ENCODE peak calls at places on chromosomes 13 and 19, in six cellular contexts. S is uterus, Y is heart left ventricle, Q is K562, D is ovary, P is IMR-90. B is an unnamed sample. For H3K4me1 and H3K36me3, the result is how much of the 10 kb centered on the place peaks cover.

GRCh38 chr19:33705090-33705847 is 83.5 kb downstream of the CHST8 start:
- DNase-seq in S (no peak), Y (no peak), Q (no peak), D (no peak), P (no peak), B (no peak)

GRCh38 chr13:35964764-35965163 is 166.4 kb downstream of the DCLK1 start:
- DNase-seq in S (no peak), Y (no peak), Q (no peak), D (no peak), P (peak), B (no peak)

GRCh38 chr13:111659236-111659635 is 338.8 kb downstream of the TEX29 start:
- DNase-seq in S (no peak), Y (no peak), Q (no peak), D (no peak), P (no peak), B (peak)

GRCh38 chr19:17830567-17831418 is 9.5 kb upstream of the INSL3 start:
- DNase-seq in S (peak), Y (peak), Q (peak), D (peak), P (peak), B (no peak)

GRCh38 chr19:48556163-48556562 is 4.2 kb downstream of the SULT2B1 start:
- DNase-seq in S (no peak), Y (no peak), Q (peak), D (no peak), P (peak), B (no peak)

GRCh38 chr19:10838377-10838776 is 2.4 kb upstream of the TMED1 start:
- DNase-seq in S (no peak), Y (no peak), Q (no peak), D (no peak), P (no peak), B (no peak)

GRCh38 chr19:50654882-50655281 is 5.6 kb downstream of the C19orf81 start:
- DNase-seq in S (no peak), Y (no peak), Q (no peak), D (no peak), P (no peak), B (no peak)

GRCh38 chr19:17202249-17202648 is 12.9 kb upstream of the USE1 start:
- DNase-seq in S (no peak), Y (no peak), Q (no peak), D (no peak), P (no peak), B (no peak)

GRCh38 chr13:33487575-33488243 is 202.2 kb upstream of the STARD13 start:
- DNase-seq in S (no peak), Y (no peak), Q (no peak), D (no peak), P (peak), B (no peak)

GRCh38 chr19:8866344-8866743 is 34.2 kb downstream of the MBD3L1 start:
- DNase-seq in S (no peak), Y (no peak), Q (no peak), D (no peak), P (no peak), B (no peak)

GRCh38 chr19:12800344-12800732 is 1.3 kb downstream of the PRDX2 start:
- DNase-seq in S (no peak), Y (no peak), Q (peak), D (no peak), P (no peak), B (no peak)

GRCh38 chr13:44373247-44373600 is 400 bp upstream of the SERP2 start:
- DNase-seq in S (no peak), Y (no peak), Q (no peak), D (no peak), P (no peak), B (no peak)

GRCh38 chr19:10399878-10400277 is 3.5 kb downstream of the CDC37 start:
- DNase-seq in S (no peak), Y (peak), Q (peak), D (no peak), P (no peak), B (no peak)

GRCh38 chr13:99339230-99339721 is 32.1 kb upstream of the GPR183 start:
- DNase-seq in S (no peak), Y (no peak), Q (no peak), D (no peak), P (no peak), B (no peak)

GRCh38 chr19:7970716-7971448 is 27.4 kb upstream of the TIMM44 start:
- DNase-seq in S (no peak), Y (no peak), Q (peak), D (no peak), P (peak), B (no peak)

GRCh38 chr19:33094504-33095067 is 13.6 kb downstream of the GPATCH1 start:
- DNase-seq in S (no peak), Y (no peak), Q (no peak), D (no peak), P (no peak), B (no peak)

GRCh38 chr13:113090415-113090770 is 15.2 kb upstream of the F7 start:
- DNase-seq in S (no peak), Y (no peak), Q (peak), D (no peak), P (no peak), B (no peak)

GRCh38 chr13:29847501-29847983 is 2.9 kb downstream of the UBL3 start:
- DNase-seq in S (no peak), Y (no peak), Q (no peak), D (no peak), P (peak), B (no peak)

GRCh38 chr13:42377640-42378382 is 105.9 kb downstream of the AKAP11 start:
- DNase-seq in S (no peak), Y (no peak), Q (no peak), D (no peak), P (no peak), B (no peak)

GRCh38 chr13:113650275-113650674 is 7.7 kb downstream of the ATP4B start:
- DNase-seq in S (no peak), Y (no peak), Q (no peak), D (peak), P (no peak), B (no peak)

GRCh38 chr13:102774596-102775375 is 1.2 kb upstream of the TEX30 start:
- DNase-seq in S (no peak), Y (no peak), Q (no peak), D (no peak), P (no peak), B (no peak)

GRCh38 chr19:44570984-44571684 is 41.7 kb upstream of the CEACAM20 start:
- DNase-seq in S (no peak), Y (peak), Q (peak), D (peak), P (peak), B (no peak)

GRCh38 chr13:91347996-91348905 is 764 bp downstream of the MIR17HG start:
- DNase-seq in S (peak), Y (peak), Q (peak), D (peak), P (no peak), B (peak)

GRCh38 chr19:35462476-35462953 is 14.5 kb downstream of the FFAR2 start:
- DNase-seq in S (no peak), Y (no peak), Q (no peak), D (no peak), P (no peak), B (no peak)

GRCh38 chr13:113397606-113398425 is 33.9 kb upstream of the GRTP1 start:
- DNase-seq in S (no peak), Y (no peak), Q (no peak), D (peak), P (no peak), B (peak)

GRCh38 chr13:33543089-33543459 is 257.5 kb upstream of the STARD13 start:
- DNase-seq in S (no peak), Y (no peak), Q (no peak), D (no peak), P (no peak), B (no peak)

GRCh38 chr13:42836930-42837329 is 55.5 kb downstream of the FAM216B start:
- DNase-seq in S (no peak), Y (no peak), Q (no peak), D (no peak), P (peak), B (peak)

GRCh38 chr19:8831832-8832131 is 322 bp downstream of the ZNF558 start:
- DNase-seq in S (no peak), Y (no peak), Q (no peak), D (no peak), P (no peak), B (no peak)

GRCh38 chr19:53467138-53467502 is 413 bp upstream of the ZNF813 start:
- DNase-seq in S (no peak), Y (no peak), Q (peak), D (peak), P (no peak), B (no peak)

GRCh38 chr13:71902676-71903075 is 35.7 kb upstream of the DACH1 start:
- DNase-seq in S (no peak), Y (no peak), Q (no peak), D (no peak), P (no peak), B (no peak)

GRCh38 chr13:41564046-41564445 is 106.7 kb downstream of the RGCC start:
- DNase-seq in S (no peak), Y (no peak), Q (no peak), D (no peak), P (no peak), B (no peak)

GRCh38 chr13:104105418-104106355 is 1039.5 kb upstream of the SLC10A2 start:
- DNase-seq in S (no peak), Y (no peak), Q (no peak), D (no peak), P (no peak), B (no peak)

GRCh38 chr13:110570886-110571285 is 9.4 kb upstream of the RAB20 start:
- DNase-seq in S (no peak), Y (no peak), Q (no peak), D (no peak), P (no peak), B (no peak)

GRCh38 chr19:49212302-49212701 is 54.7 kb downstream of the TRPM4 start:
- DNase-seq in S (no peak), Y (peak), Q (peak), D (no peak), P (no peak), B (no peak)

GRCh38 chr19:47107201-47107952 is 6.2 kb downstream of the ZC3H4 start:
- DNase-seq in S (no peak), Y (no peak), Q (peak), D (no peak), P (peak), B (no peak)

GRCh38 chr13:80716610-80717081 is 375.7 kb upstream of the SPRY2 start:
- DNase-seq in S (no peak), Y (peak), Q (no peak), D (peak), P (no peak), B (no peak)

GRCh38 chr19:31449379-31449778 is 100.1 kb upstream of the TSHZ3 start:
- DNase-seq in S (no peak), Y (no peak), Q (no peak), D (no peak), P (no peak), B (no peak)

GRCh38 chr13:26722321-26722720 is 38.3 kb downstream of the GPR12 start:
- DNase-seq in S (no peak), Y (no peak), Q (no peak), D (no peak), P (no peak), B (no peak)

GRCh38 chr13:51768976-51769375 is 35.0 kb downstream of the DHRS12 start:
- DNase-seq in S (no peak), Y (no peak), Q (no peak), D (no peak), P (no peak), B (no peak)
- TF ChIP-seq POLR2A in S (no peak), Y (no peak), Q (no peak), D (no peak), P (no peak), B (no peak)

GRCh38 chr13:73859841-73860240 is 274.4 kb downstream of the KLF12 start:
- DNase-seq in S (no peak), Y (no peak), Q (no peak), D (no peak), P (no peak), B (no peak)
- H3K4me1 ChIP-seq in S (under half), Y (under half), Q (under half), D (under half), P (under half), B (under half)

DNA sequence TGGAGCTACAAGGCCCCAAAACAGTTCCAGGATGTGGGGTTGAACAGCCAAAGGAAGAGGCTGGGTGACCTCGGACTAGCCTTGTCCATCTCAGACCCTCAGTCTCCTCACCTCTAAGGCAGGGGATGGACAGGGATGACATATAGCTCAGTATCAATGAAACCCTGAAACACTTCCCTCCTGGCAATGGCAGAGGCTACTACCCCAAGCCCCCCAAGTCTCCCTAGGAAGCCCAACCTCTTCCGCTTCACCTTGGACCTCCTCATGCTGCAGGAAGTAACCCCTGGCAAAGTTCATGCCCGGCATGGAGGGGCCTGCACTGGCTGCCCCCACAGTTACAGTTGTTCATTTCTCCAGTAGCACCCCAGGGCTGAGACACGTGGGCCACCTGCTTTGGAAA is 10.6 kb downstream of the CCDC97 start:
- DNase-seq in S (no peak), Y (no peak), Q (no peak), D (no peak), P (no peak), B (no peak)
- H3K36me3 ChIP-seq in S (under half), Y (half or more), Q (half or more), D (under half), P (half or more), B (under half)

DNA sequence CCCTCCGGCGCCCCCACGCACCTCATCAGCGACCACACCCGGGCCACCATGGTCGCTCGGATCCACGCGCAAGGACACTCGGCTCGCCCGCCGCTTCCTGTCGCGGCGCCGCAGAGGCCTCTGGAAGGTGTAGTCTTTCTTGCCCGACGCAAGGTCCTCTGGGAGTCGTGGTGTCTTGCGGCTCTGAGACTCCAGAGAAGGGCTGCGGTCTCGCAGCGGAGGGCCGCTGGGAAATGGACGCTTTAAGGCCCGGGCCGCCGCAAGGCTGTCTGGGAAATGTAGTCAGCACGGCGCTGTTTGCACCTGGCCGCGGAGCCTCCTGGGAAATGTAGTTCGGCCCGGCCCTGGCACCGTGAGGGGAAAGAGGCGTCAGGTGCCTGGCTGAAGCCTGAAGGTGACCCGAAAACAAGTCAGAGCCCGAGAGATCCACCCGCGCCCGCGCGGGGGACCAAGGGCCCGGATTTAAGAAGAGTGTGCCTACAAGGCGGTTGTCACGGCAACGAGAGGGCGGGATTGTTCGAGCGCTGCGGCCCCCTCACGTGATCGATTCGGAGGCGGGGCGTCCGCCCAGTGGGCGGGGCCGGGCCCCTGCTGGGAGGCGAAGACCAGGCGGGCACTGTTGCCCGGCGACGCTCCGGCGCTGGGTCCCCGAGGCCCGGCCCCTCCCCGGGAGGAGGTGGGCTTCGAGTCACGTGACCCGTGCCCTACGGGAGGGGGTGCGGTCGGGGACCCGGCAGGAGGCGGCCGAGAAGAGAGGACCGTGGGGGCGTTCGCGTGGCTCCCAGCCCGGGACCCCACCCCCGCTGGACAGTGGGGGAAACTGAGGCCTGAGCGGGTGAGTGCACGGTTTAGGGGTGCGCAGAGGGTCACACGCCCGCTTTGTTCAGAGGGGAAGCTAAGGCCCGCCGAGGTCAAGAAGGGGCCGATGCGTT is at the start of the genes HSD11B1L and MICOS13:
- DNase-seq in S (peak), Y (peak), Q (peak), D (peak), P (peak), B (peak)
- TF ChIP-seq POLR2A in S (no peak), Y (no peak), Q (peak), D (peak), P (peak), B (no peak)

GRCh38 chr19:56116606-56117005 is 4.5 kb downstream of the ZNF787 start:
- DNase-seq in S (no peak), Y (no peak), Q (no peak), D (no peak), P (no peak), B (no peak)
- H3K4me1 ChIP-seq in S (under half), Y (half or more), Q (half or more), D (under half), P (under half), B (under half)

DNA sequence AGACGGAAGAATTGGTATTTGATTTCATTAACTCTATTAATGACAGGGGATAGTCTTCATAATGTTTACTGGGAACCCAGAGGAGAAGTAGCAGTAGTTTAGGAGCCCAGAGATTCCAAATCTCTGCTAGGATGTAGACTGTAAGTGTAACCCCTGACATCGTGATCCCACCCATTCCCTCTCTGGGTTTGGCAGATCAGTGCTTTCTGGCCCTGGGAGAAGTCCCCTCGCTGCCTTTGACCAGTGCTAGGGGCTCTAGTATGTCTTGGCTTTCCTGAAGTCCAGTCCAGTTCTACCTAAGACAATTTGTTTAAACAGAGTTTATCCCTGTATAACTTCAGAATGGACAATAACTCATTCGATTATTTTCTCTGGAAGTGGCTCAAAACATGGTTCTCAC is 11.6 kb downstream of the KLF5 start:
- DNase-seq in S (no peak), Y (no peak), Q (no peak), D (no peak), P (no peak), B (no peak)
- H3K36me3 ChIP-seq in S (under half), Y (under half), Q (under half), D (under half), P (under half), B (under half)

DNA sequence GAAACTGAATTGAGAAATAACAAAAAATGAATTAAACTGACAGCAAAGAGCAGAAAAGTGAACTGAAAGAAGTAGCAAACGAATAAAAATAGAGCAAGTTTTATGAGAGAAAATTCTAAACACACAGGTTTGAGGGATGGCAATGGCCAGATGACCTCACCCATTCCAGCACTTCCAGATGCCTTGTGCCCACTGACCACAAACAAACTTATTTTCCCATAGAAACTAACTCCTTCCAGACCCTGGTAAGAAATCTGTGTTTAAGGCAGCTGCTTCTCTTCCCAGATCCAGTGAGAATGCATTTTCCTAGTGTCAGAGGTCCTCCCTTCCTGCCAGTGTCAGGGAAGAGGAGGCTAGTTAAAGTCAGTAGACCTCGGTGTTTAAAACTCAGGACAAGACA is 51.7 kb downstream of the RXFP2 start:
- DNase-seq in S (no peak), Y (no peak), Q (no peak), D (no peak), P (peak), B (no peak)
- TF ChIP-seq POLR2A in S (no peak), Y (no peak), Q (no peak), D (no peak), P (no peak), B (no peak)

GRCh38 chr19:3368848-3369336 is 2.5 kb downstream of the NFIC start:
- DNase-seq in S (no peak), Y (no peak), Q (no peak), D (no peak), P (peak), B (no peak)
- H3K4me1 ChIP-seq in S (under half), Y (under half), Q (half or more), D (under half), P (under half), B (under half)